ENCODE peak calls at places on chromosome 7, in seven cellular contexts. E, W, N, R, F, D and K are unnamed samples.

GRCh38 chr7:471866-472639 is 47.6 kb downstream of the PDGFA start:
- DNase-seq in E (peak), W (no peak), N (peak), R (no peak), F (peak), D (peak), K (no peak)

GRCh38 chr7:40597517-40597916 is 462.7 kb downstream of the SUGCT start:
- DNase-seq in E (no peak), W (no peak), N (no peak), R (no peak), F (no peak), D (no peak), K (no peak)

GRCh38 chr7:90594791-90595317 is 1.3 kb upstream of the CDK14 start:
- DNase-seq in E (peak), W (no peak), N (no peak), R (no peak), F (peak), D (peak), K (no peak)

GRCh38 chr7:80614911-80615310 is 23.5 kb upstream of the CD36 start:
- DNase-seq in E (no peak), W (no peak), N (no peak), R (no peak), F (peak), D (no peak), K (no peak)

GRCh38 chr7:158479021-158479679 is 108.5 kb downstream of the PTPRN2 start:
- DNase-seq in E (no peak), W (no peak), N (no peak), R (no peak), F (no peak), D (no peak), K (no peak)

GRCh38 chr7:121486590-121486989 is 90.5 kb upstream of the FAM3C start:
- DNase-seq in E (no peak), W (no peak), N (no peak), R (no peak), F (no peak), D (no peak), K (no peak)

GRCh38 chr7:106010866-106011265 is 47.8 kb downstream of the CDHR3 start:
- DNase-seq in E (no peak), W (no peak), N (no peak), R (no peak), F (no peak), D (no peak), K (no peak)

GRCh38 chr7:75639071-75639892 is 99.5 kb downstream of the HIP1 start:
- DNase-seq in E (peak), W (no peak), N (peak), R (no peak), F (peak), D (peak), K (peak)

GRCh38 chr7:115216652-115217051 is 294.8 kb downstream of the MDFIC start:
- DNase-seq in E (no peak), W (no peak), N (no peak), R (no peak), F (peak), D (no peak), K (no peak)

GRCh38 chr7:115094163-115094562 is 172.3 kb downstream of the MDFIC start:
- DNase-seq in E (no peak), W (no peak), N (no peak), R (no peak), F (peak), D (no peak), K (no peak)

GRCh38 chr7:70372768-70373241 is 759.1 kb upstream of the GALNT17 start:
- DNase-seq in E (no peak), W (no peak), N (no peak), R (no peak), F (no peak), D (no peak), K (no peak)

GRCh38 chr7:155219947-155220769 is 77.5 kb upstream of the INSIG1 start:
- DNase-seq in E (no peak), W (no peak), N (no peak), R (no peak), F (peak), D (no peak), K (no peak)

GRCh38 chr7:151845412-151846205 is 31.3 kb downstream of the PRKAG2 start:
- DNase-seq in E (no peak), W (no peak), N (no peak), R (no peak), F (no peak), D (no peak), K (no peak)

GRCh38 chr7:132733860-132734259 is 157.6 kb upstream of the PLXNA4 start:
- DNase-seq in E (no peak), W (no peak), N (no peak), R (no peak), F (no peak), D (no peak), K (no peak)

GRCh38 chr7:33070277-33070676 is 7.7 kb upstream of the NT5C3A start:
- DNase-seq in E (no peak), W (no peak), N (no peak), R (no peak), F (no peak), D (no peak), K (no peak)

GRCh38 chr7:89027781-89028180 is 232.2 kb upstream of the TEX47 start:
- DNase-seq in E (no peak), W (no peak), N (no peak), R (no peak), F (no peak), D (no peak), K (no peak)

GRCh38 chr7:22900784-22901183 is 78.1 kb upstream of the TOMM7 start:
- DNase-seq in E (no peak), W (no peak), N (no peak), R (no peak), F (no peak), D (no peak), K (no peak)

GRCh38 chr7:133079296-133079695 is 2.6 kb downstream of the CHCHD3 start:
- DNase-seq in E (no peak), W (no peak), N (no peak), R (no peak), F (no peak), D (no peak), K (no peak)

GRCh38 chr7:150341263-150342118 is at the start of gene RARRES2:
- DNase-seq in E (peak), W (no peak), N (no peak), R (no peak), F (no peak), D (peak), K (no peak)

GRCh38 chr7:21076579-21076978 is 289.9 kb upstream of the SP8 start:
- DNase-seq in E (no peak), W (no peak), N (no peak), R (no peak), F (no peak), D (no peak), K (no peak)

GRCh38 chr7:28239823-28240204 is 59.2 kb upstream of the JAZF1 start:
- DNase-seq in E (no peak), W (no peak), N (no peak), R (no peak), F (no peak), D (no peak), K (no peak)

GRCh38 chr7:105055621-105056020 is 41.6 kb downstream of the KMT2E start:
- DNase-seq in E (no peak), W (no peak), N (no peak), R (no peak), F (no peak), D (no peak), K (no peak)

GRCh38 chr7:37424532-37424931 is 24.1 kb downstream of the ELMO1 start:
- DNase-seq in E (no peak), W (no peak), N (no peak), R (no peak), F (no peak), D (no peak), K (no peak)

GRCh38 chr7:150340024-150340749 is 1.2 kb downstream of the RARRES2 start:
- DNase-seq in E (no peak), W (no peak), N (no peak), R (no peak), F (peak), D (peak), K (no peak)

GRCh38 chr7:125592331-125592730 is 662.7 kb upstream of the POT1 start:
- DNase-seq in E (no peak), W (no peak), N (no peak), R (no peak), F (no peak), D (no peak), K (no peak)

GRCh38 chr7:86914468-86915054 is 144.9 kb downstream of the ELAPOR2 start:
- DNase-seq in E (no peak), W (no peak), N (no peak), R (no peak), F (peak), D (no peak), K (no peak)

GRCh38 chr7:39691821-39692220 is 68.4 kb downstream of the RALA start:
- DNase-seq in E (no peak), W (no peak), N (no peak), R (no peak), F (peak), D (no peak), K (no peak)

GRCh38 chr7:50142421-50143113 is 49.5 kb upstream of the ZPBP start:
- DNase-seq in E (no peak), W (no peak), N (no peak), R (no peak), F (peak), D (no peak), K (no peak)

GRCh38 chr7:102287082-102287464 is 405 bp downstream of the SH2B2 start:
- DNase-seq in E (no peak), W (no peak), N (no peak), R (no peak), F (no peak), D (peak), K (no peak)

GRCh38 chr7:127850195-127850594 is 181.0 kb downstream of the LRRC4 start:
- DNase-seq in E (no peak), W (no peak), N (no peak), R (no peak), F (no peak), D (no peak), K (no peak)

GRCh38 chr7:112970771-112971170 is 115.9 kb downstream of the GPR85 start:
- DNase-seq in E (no peak), W (no peak), N (no peak), R (no peak), F (no peak), D (no peak), K (no peak)

GRCh38 chr7:86407291-86407690 is 236.4 kb upstream of the GRM3 start:
- DNase-seq in E (no peak), W (no peak), N (no peak), R (no peak), F (no peak), D (no peak), K (no peak)

GRCh38 chr7:134865001-134865845 is 85.8 kb downstream of the CALD1 start:
- DNase-seq in E (no peak), W (no peak), N (no peak), R (no peak), F (peak), D (no peak), K (no peak)

GRCh38 chr7:134870781-134871180 is 91.3 kb downstream of the CALD1 start:
- DNase-seq in E (no peak), W (no peak), N (no peak), R (no peak), F (no peak), D (no peak), K (no peak)

GRCh38 chr7:134870156-134870555 is 90.7 kb downstream of the CALD1 start:
- DNase-seq in E (no peak), W (no peak), N (no peak), R (no peak), F (no peak), D (no peak), K (no peak)

GRCh38 chr7:134866581-134866980 is 87.1 kb downstream of the CALD1 start:
- DNase-seq in E (no peak), W (no peak), N (no peak), R (no peak), F (peak), D (no peak), K (no peak)
- H3K27ac ChIP-seq in E (peak), W (no peak), N (no peak), R (peak), F (peak), D (peak), K (no peak)

GRCh38 chr7:66105263-66105748 is 9.3 kb upstream of the CRCP start:
- DNase-seq in E (no peak), W (no peak), N (no peak), R (no peak), F (no peak), D (no peak), K (no peak)

GRCh38 chr7:66114743-66115727 is at the start of gene CRCP:
- DNase-seq in E (peak), W (peak), N (peak), R (peak), F (peak), D (peak), K (peak)

DNA sequence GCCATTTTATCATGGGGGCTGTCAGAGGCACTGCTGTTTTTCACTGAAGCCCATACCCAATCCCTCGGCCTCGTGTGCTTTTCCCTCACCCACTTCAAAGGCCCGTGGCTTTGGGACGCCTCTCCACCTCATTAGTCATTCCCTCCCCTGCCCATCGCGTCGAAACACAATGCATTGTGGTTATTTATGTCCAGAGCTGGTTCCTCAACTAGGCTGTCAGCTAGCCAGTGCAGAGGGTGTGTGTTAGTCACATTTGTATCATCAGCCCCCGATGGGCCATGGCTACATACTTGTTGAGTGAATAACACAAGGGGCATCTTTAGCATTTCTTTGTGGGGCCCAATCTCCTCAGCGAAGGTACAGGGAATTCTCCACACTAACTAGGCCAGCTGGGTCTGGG is 3.8 kb upstream of the CRCP start:
- DNase-seq in E (no peak), W (peak), N (no peak), R (no peak), F (peak), D (no peak), K (no peak)
- H3K27ac ChIP-seq in E (no peak), W (no peak), N (no peak), R (no peak), F (peak), D (no peak), K (no peak)

DNA sequence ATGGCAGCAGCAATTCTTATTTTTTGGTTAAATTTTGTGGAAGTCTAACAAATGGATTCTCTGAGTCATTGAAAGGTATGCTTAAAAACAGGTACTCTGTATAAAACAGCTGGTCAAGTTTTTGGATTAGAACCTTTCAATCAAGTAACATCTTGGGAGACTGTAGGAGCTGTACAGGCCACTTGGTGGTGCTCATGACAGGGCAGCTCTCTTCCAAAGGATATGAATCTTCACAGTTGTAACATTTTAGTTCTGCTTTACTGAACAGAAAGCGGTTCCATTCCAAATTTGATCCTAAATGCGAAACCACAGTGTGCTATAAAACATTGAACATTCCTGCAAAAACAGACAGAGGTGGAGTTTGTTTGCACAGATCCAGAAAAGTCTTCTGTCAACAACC is 44.5 kb upstream of the AGR3 start:
- DNase-seq in E (no peak), W (no peak), N (no peak), R (no peak), F (peak), D (no peak), K (no peak)
- H3K27ac ChIP-seq in E (no peak), W (no peak), N (no peak), R (no peak), F (no peak), D (no peak), K (no peak)

DNA sequence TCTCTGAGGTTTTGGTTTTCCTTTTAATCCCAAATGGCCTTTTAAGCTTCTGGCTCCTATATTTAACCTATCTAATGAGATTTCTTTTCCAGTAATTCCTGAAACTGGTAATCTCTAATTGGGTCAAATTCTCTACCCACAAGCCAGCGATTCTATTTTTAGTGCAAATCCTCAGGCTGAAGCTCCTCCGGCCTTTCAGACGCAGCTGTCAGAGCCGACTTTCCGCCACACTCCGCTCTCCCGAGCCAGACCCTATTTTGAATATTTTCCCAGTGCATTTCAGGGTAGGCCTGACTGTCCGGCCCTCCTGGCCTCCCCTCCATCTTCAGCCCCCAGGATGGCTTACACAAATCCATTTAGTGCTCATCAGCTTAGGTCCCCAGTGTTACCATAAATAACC is 9.7 kb upstream of the ADCY1 start:
- DNase-seq in E (no peak), W (no peak), N (no peak), R (no peak), F (no peak), D (peak), K (no peak)
- H3K27ac ChIP-seq in E (peak), W (no peak), N (no peak), R (no peak), F (no peak), D (peak), K (peak)

DNA sequence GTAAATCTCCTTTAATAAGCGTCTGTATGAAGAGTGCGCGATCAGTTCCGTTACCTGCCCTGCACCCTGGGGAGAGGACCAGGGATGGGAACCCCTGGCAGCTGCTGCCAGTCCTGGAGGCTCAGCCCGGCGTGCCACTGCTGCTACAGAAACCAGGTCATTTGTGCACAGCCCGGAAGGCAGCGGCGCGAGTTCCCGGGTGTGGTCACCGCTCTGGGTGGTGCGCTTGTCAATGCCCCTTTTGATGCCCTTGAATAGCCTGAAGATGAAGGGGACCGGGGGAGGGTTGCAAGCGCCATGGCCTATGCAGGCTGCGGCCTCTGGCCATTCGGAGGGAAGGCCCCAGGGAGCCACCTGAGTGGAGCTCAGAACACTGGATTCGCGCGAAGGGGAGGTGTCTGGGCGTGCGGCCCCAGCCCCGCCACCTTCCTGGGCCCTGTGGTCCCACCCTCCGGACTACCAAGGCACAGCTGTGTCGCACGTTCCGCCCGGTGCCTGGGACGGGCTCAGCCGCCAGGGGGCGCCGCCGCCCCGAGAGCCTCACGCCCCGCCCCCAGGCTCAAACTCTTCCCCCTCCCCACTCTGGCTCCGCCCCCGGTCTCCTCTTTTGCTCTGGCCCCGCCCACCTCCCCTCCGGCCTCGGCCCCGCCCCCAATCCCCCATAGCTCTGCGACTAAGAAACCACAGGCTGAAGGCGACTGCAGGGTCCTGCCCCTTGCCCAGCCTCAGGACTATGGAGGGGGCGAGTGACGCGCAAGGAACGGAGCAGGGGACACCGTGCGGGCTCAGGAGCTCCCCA is 16.5 kb downstream of the AP5Z1 start:
- DNase-seq in E (peak), W (no peak), N (peak), R (no peak), F (peak), D (peak), K (peak)
- H3K27ac ChIP-seq in E (peak), W (no peak), N (peak), R (peak), F (no peak), D (no peak), K (peak)

GRCh38 chr7:137789215-137789899 is 57.4 kb downstream of the DGKI start:
- DNase-seq in E (no peak), W (no peak), N (no peak), R (no peak), F (no peak), D (no peak), K (no peak)
- H3K27ac ChIP-seq in E (no peak), W (no peak), N (no peak), R (no peak), F (no peak), D (no peak), K (no peak)

DNA sequence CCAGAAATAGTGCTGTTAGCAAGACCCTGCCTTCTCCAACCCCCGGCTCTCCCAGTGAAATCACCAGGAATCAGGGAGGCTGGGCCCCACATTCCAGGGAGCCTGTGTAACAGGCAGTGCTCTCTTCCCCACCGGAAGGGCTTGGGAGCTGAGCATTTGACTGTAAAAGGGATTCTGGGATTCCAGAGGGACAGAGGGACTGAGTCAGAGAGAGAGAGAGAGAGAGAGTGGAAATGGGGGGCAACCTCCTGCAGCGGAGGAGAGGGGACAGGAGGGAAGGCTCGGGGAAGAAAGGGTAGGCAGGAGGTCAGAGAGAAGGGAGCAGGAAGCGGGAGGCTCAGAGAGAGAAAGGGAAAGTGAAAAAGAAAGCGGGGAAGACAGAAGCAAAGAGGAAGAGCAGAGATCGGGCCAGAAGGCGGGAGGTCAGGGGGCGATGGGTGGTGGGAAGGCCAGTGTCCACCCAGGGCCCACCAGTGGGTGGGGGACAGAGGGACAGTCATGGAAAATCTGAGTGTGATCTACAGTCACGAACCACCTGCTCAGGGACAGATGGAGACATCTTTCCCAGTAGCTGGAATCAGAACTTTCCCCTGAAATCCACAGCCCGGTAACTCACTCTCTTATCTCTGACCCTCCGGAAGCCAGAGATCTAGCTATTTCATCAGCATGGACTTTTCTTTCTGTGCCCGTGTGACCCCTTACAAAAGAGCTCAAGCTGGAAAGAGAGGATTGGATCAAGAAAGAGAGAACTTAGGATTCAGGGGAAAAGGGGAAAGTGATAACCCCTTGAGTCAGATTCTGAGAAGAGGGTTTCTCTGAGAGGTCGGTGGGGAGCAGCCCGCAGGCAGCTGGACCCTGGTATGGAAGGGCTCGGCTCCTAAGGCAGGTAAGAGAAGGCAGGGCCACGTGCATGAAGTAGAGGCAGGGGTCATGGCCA is 4.6 kb upstream of the SERPINE1 start:
- DNase-seq in E (peak), W (peak), N (no peak), R (no peak), F (peak), D (peak), K (no peak)
- H3K27ac ChIP-seq in E (peak), W (peak), N (no peak), R (peak), F (peak), D (peak), K (no peak)